ENCODE peak calls at places on chromosomes 12 and 14, in five cellular contexts. H is A549, J is HepG2, X is GM12878, Y is K562. M is an unnamed sample.

GRCh38 chr12:123681605-123682004 is 10.7 kb downstream of the TCTN2 start:
- DNase-seq in H (no peak), J (no peak), X (peak; percentile 37), Y (no peak), M (no peak)

GRCh38 chr14:35043046-35043445 is 3.0 kb upstream of the FAM177A1 start:
- DNase-seq in H (no peak), J (no peak), X (no peak), Y (no peak), M (no peak)

GRCh38 chr12:1949771-1950470 is 31.5 kb upstream of the CACNA2D4 start:
- DNase-seq in H (no peak), J (no peak), X (no peak), Y (no peak), M (no peak)

GRCh38 chr14:105315211-105315721 is 718 bp downstream of the PACS2 start:
- DNase-seq in H (peak; percentile 40), J (peak; percentile 41), X (no peak), Y (no peak), M (no peak)

GRCh38 chr12:41485203-41485602 is 297.1 kb downstream of the PDZRN4 start:
- DNase-seq in H (no peak), J (no peak), X (no peak), Y (no peak), M (no peak)

GRCh38 chr14:74085047-74085637 is 386 bp downstream of the LIN52 start:
- DNase-seq in H (peak; percentile 27), J (peak; percentile 10), X (no peak), Y (peak; percentile 13), M (peak; percentile 55)

GRCh38 chr14:63672417-63673180 is 30.9 kb upstream of the WDR89 start:
- DNase-seq in H (no peak), J (no peak), X (peak; percentile 62), Y (no peak), M (peak; percentile 36)

GRCh38 chr14:64213079-64213478 is 81.1 kb downstream of the ESR2 start:
- DNase-seq in H (no peak), J (no peak), X (no peak), Y (no peak), M (peak; percentile 20)

GRCh38 chr12:98594050-98594853 is 766 bp downstream of the SLC25A3 start:
- DNase-seq in H (no peak), J (no peak), X (no peak), Y (no peak), M (no peak)

DNA sequence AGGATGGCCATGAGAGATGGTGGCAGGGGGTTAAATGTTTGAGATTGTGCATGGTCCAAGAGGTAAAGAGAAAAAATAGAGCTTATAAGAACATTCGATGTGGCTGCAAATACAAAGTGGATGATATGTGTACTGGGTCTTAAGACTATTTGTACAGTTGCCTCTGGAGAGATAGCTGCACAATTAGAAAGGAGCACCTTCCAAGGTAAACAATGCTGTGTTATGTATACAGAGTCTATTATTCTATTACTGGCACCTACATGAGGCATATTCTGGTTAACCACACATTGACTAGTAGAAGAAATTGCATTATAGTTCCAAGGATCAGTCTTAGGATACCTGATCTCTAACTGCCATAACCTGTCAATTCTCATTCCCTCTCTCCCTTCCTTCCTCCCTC is 238.0 kb upstream of the FOXN3 start:
- DNase-seq in H (no peak), J (no peak), X (no peak), Y (no peak), M (no peak)
- TF ChIP-seq CEBPB in H (no peak), J (no peak), X (no peak), Y (no peak), M (no peak)

DNA sequence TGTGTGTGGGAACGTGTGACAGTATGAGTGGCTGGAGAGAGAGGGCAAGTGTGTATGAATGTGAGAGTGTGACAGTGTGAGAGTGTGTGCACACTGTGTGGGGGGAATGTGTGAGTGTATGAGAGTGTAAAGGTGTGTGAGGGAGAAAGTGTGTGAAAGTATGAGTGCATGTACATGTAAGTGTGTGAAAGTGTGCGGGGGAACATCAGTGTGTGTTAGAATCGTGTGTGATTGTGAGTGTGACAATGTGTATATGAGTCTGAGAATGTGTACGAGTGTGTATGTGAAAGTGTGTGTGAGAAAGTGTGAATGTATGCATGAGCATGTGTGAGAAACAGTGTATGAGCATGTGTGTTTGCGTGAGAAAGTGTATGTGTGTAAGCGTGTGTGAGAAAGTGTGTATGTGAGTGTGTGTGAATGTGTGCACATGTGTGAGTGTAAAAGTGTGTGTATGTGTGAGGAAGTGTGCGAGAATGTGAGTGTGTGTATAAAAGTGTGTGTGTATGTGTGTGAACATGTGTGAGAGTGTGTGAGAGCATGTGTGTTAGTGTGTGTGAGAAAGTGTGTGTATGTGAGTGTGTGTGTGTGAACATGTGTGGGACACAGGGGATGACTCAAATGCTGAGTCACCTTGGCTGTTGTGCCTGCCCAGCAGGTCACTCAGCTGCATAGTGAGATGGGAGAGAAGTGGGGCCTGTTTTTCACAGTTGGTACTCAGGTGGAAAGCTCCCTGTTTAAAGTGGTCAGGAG is 220.5 kb upstream of the TBX3 start:
- DNase-seq in H (no peak), J (no peak), X (no peak), Y (no peak), M (peak; percentile 85)
- TF ChIP-seq SMC3 in H (no peak), J (no peak), X (no peak), Y (no peak), M (no peak)

GRCh38 chr14:24843494-24843893 is 206.5 kb downstream of the STXBP6 start:
- DNase-seq in H (no peak), J (no peak), X (peak; percentile 13), Y (no peak), M (no peak)

GRCh38 chr14:24843999-24844398 is 205.9 kb downstream of the STXBP6 start:
- DNase-seq in H (no peak), J (no peak), X (no peak), Y (no peak), M (no peak)

GRCh38 chr14:24848427-24848826 is 201.5 kb downstream of the STXBP6 start:
- DNase-seq in H (no peak), J (no peak), X (no peak), Y (no peak), M (peak; percentile 76)

GRCh38 chr14:24847568-24847967 is 202.4 kb downstream of the STXBP6 start:
- DNase-seq in H (no peak), J (no peak), X (no peak), Y (no peak), M (no peak)

DNA sequence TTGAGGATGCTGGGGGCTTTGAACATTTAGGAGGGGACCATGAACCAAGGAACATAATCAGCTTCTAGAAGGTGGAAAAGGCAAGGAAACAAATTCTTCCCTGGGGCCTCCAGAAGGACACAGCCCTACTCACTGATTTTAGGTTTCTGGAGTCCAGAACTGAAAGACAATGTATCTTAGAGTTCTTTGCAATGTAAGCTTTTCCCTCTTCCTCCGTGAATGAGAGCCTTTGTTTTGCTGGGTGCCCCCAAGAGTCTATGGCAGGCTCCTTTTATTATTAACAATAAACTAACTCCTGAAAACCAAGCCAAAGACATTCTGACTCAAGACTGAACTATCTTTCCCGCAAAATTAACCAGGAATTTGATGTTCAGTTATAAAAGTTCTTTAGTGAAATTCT is 204.1 kb downstream of the STXBP6 start:
- DNase-seq in H (no peak), J (no peak), X (no peak), Y (no peak), M (no peak)
- TF ChIP-seq CEBPB in H (no peak), J (no peak), X (no peak), Y (no peak), M (no peak)

GRCh38 chr14:94368956-94369355 is 19.4 kb downstream of the SERPINA1 start:
- DNase-seq in H (no peak), J (peak; percentile 74), X (no peak), Y (no peak), M (no peak)

GRCh38 chr14:94367896-94368590 is 20.4 kb downstream of the SERPINA1 start:
- DNase-seq in H (no peak), J (no peak), X (no peak), Y (no peak), M (no peak)

GRCh38 chr14:94366146-94366887 is 22.1 kb downstream of the SERPINA1 start:
- DNase-seq in H (no peak), J (no peak), X (no peak), Y (no peak), M (no peak)

GRCh38 chr14:94365624-94366023 is 22.8 kb downstream of the SERPINA1 start:
- DNase-seq in H (no peak), J (no peak), X (no peak), Y (no peak), M (no peak)

DNA sequence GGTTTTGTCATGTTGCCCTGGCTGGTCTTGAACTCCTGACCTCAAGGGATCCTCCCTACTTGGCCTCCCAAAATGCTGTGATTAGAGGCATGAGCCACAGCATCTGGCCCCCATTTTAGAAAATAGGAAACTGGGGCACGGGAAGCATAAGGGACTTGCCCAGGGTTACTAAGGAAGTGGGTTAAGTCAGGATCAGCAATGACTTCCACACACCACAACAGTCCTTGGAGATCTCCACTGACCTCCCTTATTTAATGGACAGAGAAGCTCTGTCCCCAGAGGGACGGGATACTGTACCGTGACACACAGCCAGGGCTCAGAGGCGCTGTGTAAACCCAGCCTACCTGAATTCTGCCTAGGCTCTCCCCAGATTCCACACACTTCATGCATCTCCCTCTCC is 21.1 kb downstream of the SERPINA1 start:
- DNase-seq in H (no peak), J (no peak), X (no peak), Y (no peak), M (no peak)
- TF ChIP-seq SMC3 in H (no peak), J (no peak), X (no peak), Y (no peak), M (no peak)

M was measured in IMR-90.